ENCODE peak calls at places on chromosomes 6 and 20, in six cellular contexts. P is Calu3, H is fibroblast of lung, V is LHCN-M2, A is amygdala, L is cardiac muscle cell. O is an unnamed sample.

GRCh38 chr6:140537834-140538680 is 1163.6 kb upstream of the CITED2 start:
- DNase-seq in P (peak), H (peak), V (peak), A (no peak), L (peak), O (no peak)

GRCh38 chr20:12886618-12887363 is 122.0 kb upstream of the SPTLC3 start:
- DNase-seq in P (no peak), H (no peak), V (no peak), A (no peak), L (no peak), O (no peak)

GRCh38 chr20:1810926-1811620 is 84.1 kb upstream of the SIRPA start:
- DNase-seq in P (no peak), H (peak), V (peak), A (no peak), L (peak), O (no peak)

GRCh38 chr6:12150812-12151432 is 138.8 kb downstream of the HIVEP1 start:
- DNase-seq in P (peak), H (no peak), V (peak), A (no peak), L (no peak), O (no peak)

GRCh38 chr6:34514112-34514511 is 42.0 kb downstream of the SPDEF start:
- DNase-seq in P (no peak), H (no peak), V (no peak), A (no peak), L (no peak), O (no peak)

GRCh38 chr6:20540683-20541082 is 6.4 kb downstream of the CDKAL1 start:
- DNase-seq in P (no peak), H (peak), V (peak), A (no peak), L (no peak), O (no peak)

GRCh38 chr6:118935331-118935668 is 341 bp upstream of the MCM9 start:
- DNase-seq in P (no peak), H (no peak), V (no peak), A (no peak), L (no peak), O (no peak)

GRCh38 chr6:111534366-111534765 is 51.3 kb upstream of the REV3L start:
- DNase-seq in P (peak), H (peak), V (peak), A (peak), L (peak), O (no peak)

GRCh38 chr6:139124887-139125672 is 9.8 kb upstream of the HECA start:
- DNase-seq in P (peak), H (peak), V (peak), A (no peak), L (peak), O (no peak)

GRCh38 chr6:70423189-70424133 is 10.2 kb downstream of the FAM135A start:
- DNase-seq in P (no peak), H (no peak), V (no peak), A (no peak), L (peak), O (no peak)

GRCh38 chr20:346640-347316 is at the start of gene NRSN2:
- DNase-seq in P (no peak), H (peak), V (peak), A (peak), L (peak), O (peak)

GRCh38 chr6:158770948-158771347 is 48.2 kb downstream of the EZR start:
- DNase-seq in P (no peak), H (no peak), V (peak), A (no peak), L (no peak), O (peak)

GRCh38 chr6:25257686-25258348 is 21.4 kb upstream of the CARMIL1 start:
- DNase-seq in P (no peak), H (no peak), V (no peak), A (no peak), L (no peak), O (no peak)

GRCh38 chr20:46558511-46558959 is 8.1 kb upstream of the OCSTAMP start:
- DNase-seq in P (peak), H (peak), V (peak), A (no peak), L (peak), O (no peak)

GRCh38 chr6:89547286-89547685 is 91.3 kb downstream of the LYRM2 start:
- DNase-seq in P (no peak), H (no peak), V (no peak), A (no peak), L (no peak), O (no peak)

GRCh38 chr6:116895935-116896334 is 18.9 kb downstream of the RFX6 start:
- DNase-seq in P (no peak), H (no peak), V (no peak), A (no peak), L (no peak), O (no peak)

GRCh38 chr20:4997207-4997606 is 4.1 kb downstream of the SLC23A2 start:
- DNase-seq in P (no peak), H (no peak), V (no peak), A (no peak), L (no peak), O (no peak)

GRCh38 chr6:163413345-163414116 is 987 bp upstream of the QKI start:
- DNase-seq in P (peak), H (peak), V (peak), A (peak), L (peak), O (peak)

GRCh38 chr6:148258868-148259267 is 83.8 kb upstream of the SASH1 start:
- DNase-seq in P (no peak), H (no peak), V (no peak), A (no peak), L (no peak), O (no peak)

GRCh38 chr6:123009101-123009500 is 13.1 kb downstream of the CLVS2 start:
- DNase-seq in P (no peak), H (no peak), V (no peak), A (no peak), L (no peak), O (no peak)

GRCh38 chr6:90765895-90766294 is 179.0 kb upstream of the MAP3K7 start:
- DNase-seq in P (no peak), H (no peak), V (no peak), A (no peak), L (no peak), O (no peak)

GRCh38 chr6:142954844-142955243 is 9.9 kb upstream of the HIVEP2 start:
- DNase-seq in P (no peak), H (no peak), V (no peak), A (peak), L (no peak), O (no peak)

O was measured in hypothalamus.